ENCODE peak calls at places on chromosomes 7 and 10, in five cellular contexts. One of them, this sample, is unnamed.

GRCh38 chr10:102121739-102122372 is 1.7 kb upstream of the LDB1 start:
- DNase-seq in A549: no peak
- DNase-seq in H1: peak; percentile 57
- DNase-seq in K562: no peak
- DNase-seq in HepG2: no peak
- DNase-seq in this sample: no peak

GRCh38 chr7:66099551-66100407 is 14.9 kb upstream of the CRCP start:
- DNase-seq in A549: peak; percentile 92
- DNase-seq in H1: peak; percentile 66
- DNase-seq in K562: peak; percentile 71
- DNase-seq in HepG2: no peak
- DNase-seq in this sample: no peak

GRCh38 chr7:12721286-12721830 is 33.9 kb downstream of the ARL4A start:
- DNase-seq in A549: no peak
- DNase-seq in H1: no peak
- DNase-seq in K562: no peak
- DNase-seq in HepG2: no peak
- DNase-seq in this sample: no peak

GRCh38 chr7:57328457-57328856 is 121.5 kb upstream of the ZNF716 start:
- DNase-seq in A549: no peak
- DNase-seq in H1: no peak
- DNase-seq in K562: no peak
- DNase-seq in HepG2: no peak
- DNase-seq in this sample: no peak

GRCh38 chr10:4725917-4726606 is 99.9 kb upstream of the AKR1E2 start:
- DNase-seq in A549: peak; percentile 90
- DNase-seq in H1: no peak
- DNase-seq in K562: no peak
- DNase-seq in HepG2: peak; percentile 85
- DNase-seq in this sample: no peak

GRCh38 chr7:45574521-45575500 is 643 bp downstream of the ADCY1 start:
- DNase-seq in A549: peak; percentile 48
- DNase-seq in H1: peak; percentile 64
- DNase-seq in K562: peak; percentile 58
- DNase-seq in HepG2: peak; percentile 35
- DNase-seq in this sample: no peak

GRCh38 chr10:74223755-74224530 is 72.9 kb downstream of the ADK start:
- DNase-seq in A549: peak; percentile 68
- DNase-seq in H1: no peak
- DNase-seq in K562: no peak
- DNase-seq in HepG2: no peak
- DNase-seq in this sample: no peak

GRCh38 chr10:46028584-46029570 is 1.5 kb downstream of the NCOA4 start:
- DNase-seq in A549: peak; percentile 80
- DNase-seq in H1: no peak
- DNase-seq in K562: peak; percentile 56
- DNase-seq in HepG2: peak; percentile 95
- DNase-seq in this sample: no peak

GRCh38 chr10:113113241-113113640 is 163.2 kb downstream of the TCF7L2 start:
- DNase-seq in A549: no peak
- DNase-seq in H1: no peak
- DNase-seq in K562: no peak
- DNase-seq in HepG2: no peak
- DNase-seq in this sample: no peak

GRCh38 chr10:119541459-119542356 is 811 bp downstream of the RGS10 start:
- DNase-seq in A549: no peak
- DNase-seq in H1: peak; percentile 55
- DNase-seq in K562: no peak
- DNase-seq in HepG2: no peak
- DNase-seq in this sample: no peak

GRCh38 chr7:152144557-152145245 is 119.2 kb downstream of the GALNT11 start:
- DNase-seq in A549: no peak
- DNase-seq in H1: no peak
- DNase-seq in K562: no peak
- DNase-seq in HepG2: no peak
- DNase-seq in this sample: no peak

GRCh38 chr10:2897619-2898508 is 169.5 kb upstream of the PFKP start:
- DNase-seq in A549: no peak
- DNase-seq in H1: no peak
- DNase-seq in K562: no peak
- DNase-seq in HepG2: no peak
- DNase-seq in this sample: no peak

GRCh38 chr7:133582766-133583523 is 330.1 kb downstream of the EXOC4 start:
- DNase-seq in A549: no peak
- DNase-seq in H1: no peak
- DNase-seq in K562: no peak
- DNase-seq in HepG2: no peak
- DNase-seq in this sample: no peak

GRCh38 chr7:131890191-131890590 is 333.8 kb upstream of the PODXL start:
- DNase-seq in A549: no peak
- DNase-seq in H1: no peak
- DNase-seq in K562: no peak
- DNase-seq in HepG2: no peak
- DNase-seq in this sample: no peak

GRCh38 chr10:105691811-105692210 is 1050.7 kb downstream of the SORCS3 start:
- DNase-seq in A549: peak; percentile 13
- DNase-seq in H1: no peak
- DNase-seq in K562: no peak
- DNase-seq in HepG2: no peak
- DNase-seq in this sample: no peak

GRCh38 chr10:79266543-79267312 is 80.5 kb upstream of the PPIF start:
- DNase-seq in A549: no peak
- DNase-seq in H1: no peak
- DNase-seq in K562: no peak
- DNase-seq in HepG2: no peak
- DNase-seq in this sample: peak; percentile 81

GRCh38 chr7:94654764-94655561 is 970 bp downstream of the SGCE start:
- DNase-seq in A549: peak; percentile 42
- DNase-seq in H1: peak; percentile 51
- DNase-seq in K562: no peak
- DNase-seq in HepG2: no peak
- DNase-seq in this sample: no peak

GRCh38 chr7:124124201-124124600 is 91.3 kb upstream of the TMEM229A start:
- DNase-seq in A549: no peak
- DNase-seq in H1: no peak
- DNase-seq in K562: no peak
- DNase-seq in HepG2: no peak
- DNase-seq in this sample: no peak

GRCh38 chr7:52708846-52709245 is 326.6 kb upstream of the POM121L12 start:
- DNase-seq in A549: no peak
- DNase-seq in H1: no peak
- DNase-seq in K562: no peak
- DNase-seq in HepG2: no peak
- DNase-seq in this sample: no peak

GRCh38 chr10:50325449-50326188 is 74.3 kb upstream of the ASAH2 start:
- DNase-seq in A549: peak; percentile 56
- DNase-seq in H1: no peak
- DNase-seq in K562: peak; percentile 74
- DNase-seq in HepG2: no peak
- DNase-seq in this sample: no peak
- TF ChIP-seq KDM1A in A549: no peak
- TF ChIP-seq KDM1A in H1: no peak
- TF ChIP-seq KDM1A in K562: no peak
- TF ChIP-seq KDM1A in HepG2: no peak
- TF ChIP-seq KDM1A in this sample: no peak

DNA sequence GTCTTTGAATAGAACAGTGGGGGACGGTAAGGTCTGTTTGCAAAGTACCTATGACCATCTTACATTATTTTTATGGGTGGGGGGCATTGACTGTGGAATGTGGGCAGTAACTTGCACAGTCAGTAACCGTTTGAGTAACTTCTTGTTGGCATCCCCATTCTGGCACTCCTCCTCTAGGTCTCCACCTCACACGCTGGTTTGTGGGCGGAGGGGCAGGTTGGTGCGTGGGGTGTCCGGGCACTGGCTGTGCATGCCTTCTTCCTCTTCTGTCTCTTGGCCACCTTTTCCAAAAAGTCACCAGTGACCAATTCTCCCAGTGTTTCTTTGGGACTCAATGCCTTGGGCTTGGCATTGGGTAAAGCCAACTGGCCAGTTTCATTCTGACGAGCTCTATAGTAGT is 43.6 kb downstream of the DNAJB6 start:
- DNase-seq in A549: no peak
- DNase-seq in H1: no peak
- DNase-seq in K562: no peak
- DNase-seq in HepG2: no peak
- DNase-seq in this sample: no peak
- TF ChIP-seq HDAC2 in A549: no peak
- TF ChIP-seq HDAC2 in H1: no peak
- TF ChIP-seq HDAC2 in K562: no peak
- TF ChIP-seq HDAC2 in HepG2: no peak
- TF ChIP-seq HDAC2 in this sample: no peak

GRCh38 chr7:122768827-122769226 is 66.1 kb upstream of the RNF148 start:
- DNase-seq in A549: no peak
- DNase-seq in H1: no peak
- DNase-seq in K562: no peak
- DNase-seq in HepG2: no peak
- DNase-seq in this sample: no peak

GRCh38 chr7:122767339-122767738 is 64.6 kb upstream of the RNF148 start:
- DNase-seq in A549: no peak
- DNase-seq in H1: no peak
- DNase-seq in K562: no peak
- DNase-seq in HepG2: no peak
- DNase-seq in this sample: no peak

GRCh38 chr7:122766593-122766992 is 63.9 kb upstream of the RNF148 start:
- DNase-seq in A549: no peak
- DNase-seq in H1: no peak
- DNase-seq in K562: no peak
- DNase-seq in HepG2: no peak
- DNase-seq in this sample: no peak

DNA sequence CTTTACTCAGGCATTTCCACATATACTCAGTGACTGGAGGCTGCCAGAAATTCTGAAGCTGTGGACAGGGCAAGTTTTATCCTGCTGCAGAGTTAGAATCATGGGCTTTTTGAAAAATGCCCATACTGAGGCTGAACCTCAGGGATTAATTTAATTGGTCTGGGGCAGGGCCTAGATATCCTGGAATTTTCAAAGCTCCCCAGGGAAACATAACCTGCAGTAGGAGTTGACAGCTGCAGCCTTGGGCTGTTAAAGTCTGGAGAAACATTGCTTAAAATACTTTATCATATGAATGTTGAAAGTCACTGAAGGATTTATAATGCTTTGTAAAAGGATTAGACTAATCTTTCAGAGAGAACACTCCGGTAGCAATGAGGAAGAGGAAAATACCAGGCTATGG is 68.2 kb upstream of the RNF148 start:
- DNase-seq in A549: no peak
- DNase-seq in H1: no peak
- DNase-seq in K562: no peak
- DNase-seq in HepG2: no peak
- DNase-seq in this sample: no peak
- TF ChIP-seq KDM1A in A549: no peak
- TF ChIP-seq KDM1A in H1: no peak
- TF ChIP-seq KDM1A in K562: no peak
- TF ChIP-seq KDM1A in HepG2: no peak
- TF ChIP-seq KDM1A in this sample: no peak

DNA sequence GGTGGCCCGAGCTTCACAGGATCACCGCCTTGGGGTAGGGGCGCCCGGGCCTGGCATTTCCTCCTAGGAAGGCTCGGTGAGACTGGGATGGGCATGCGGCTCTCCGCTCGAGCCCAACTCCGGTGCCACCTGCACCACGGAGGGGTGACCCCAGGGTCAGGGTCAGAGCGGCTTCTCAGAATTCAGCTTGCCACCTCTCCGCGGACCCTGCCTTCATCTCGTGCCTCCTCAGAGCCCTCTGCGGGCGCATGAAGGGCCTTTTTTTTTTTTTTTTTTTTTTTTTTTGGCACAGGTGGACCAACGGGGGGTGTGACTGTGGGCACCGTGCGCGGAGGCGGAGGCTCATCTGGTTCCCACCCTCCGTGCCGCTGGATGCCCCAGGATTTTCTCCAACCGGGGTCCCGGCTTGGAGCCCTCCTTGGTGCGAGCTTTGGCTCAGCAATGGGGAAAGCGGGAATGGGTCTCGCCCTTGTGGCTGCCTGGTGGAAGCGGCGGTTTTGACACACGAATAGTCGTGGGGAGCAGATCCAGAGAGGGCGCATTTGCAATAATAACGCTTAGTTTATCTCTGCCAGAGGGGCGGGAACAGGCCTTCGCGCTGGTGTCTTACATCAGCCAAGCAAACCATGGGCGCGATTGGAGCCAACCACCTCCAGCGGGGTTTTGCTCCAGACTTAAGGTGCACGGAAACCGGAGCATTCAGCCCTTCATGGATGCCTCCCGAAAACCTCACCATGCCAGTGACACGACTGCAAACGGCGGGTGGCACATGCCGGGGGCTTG is 5.0 kb upstream of the TNRC18 start:
- DNase-seq in A549: no peak
- DNase-seq in H1: no peak
- DNase-seq in K562: peak; percentile 51
- DNase-seq in HepG2: peak; percentile 78
- DNase-seq in this sample: no peak
- TF ChIP-seq HDAC2 in A549: no peak
- TF ChIP-seq HDAC2 in H1: no peak
- TF ChIP-seq HDAC2 in K562: peak; percentile 38
- TF ChIP-seq HDAC2 in HepG2: no peak
- TF ChIP-seq HDAC2 in this sample: no peak

DNA sequence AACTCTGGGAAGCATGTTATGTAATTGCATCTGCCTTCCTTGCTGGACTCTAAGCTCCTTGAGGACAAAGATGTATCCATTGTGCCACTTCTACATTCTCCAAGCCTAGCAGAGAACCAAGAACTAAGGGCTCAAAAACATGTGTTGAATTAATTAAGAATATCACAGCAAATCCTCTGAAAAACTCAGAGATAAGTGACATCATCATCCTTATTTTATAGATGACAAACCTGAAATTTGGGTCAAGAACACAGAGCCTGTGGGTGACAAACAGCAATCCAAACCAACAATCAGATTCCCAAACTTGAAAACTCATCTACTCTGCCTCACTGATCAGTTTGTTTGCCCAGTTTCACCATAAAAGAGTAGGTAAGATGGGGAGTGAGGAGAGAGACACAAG is 503.6 kb upstream of the LRRN3 start:
- DNase-seq in A549: no peak
- DNase-seq in H1: no peak
- DNase-seq in K562: no peak
- DNase-seq in HepG2: no peak
- DNase-seq in this sample: no peak
- TF ChIP-seq KDM1A in A549: no peak
- TF ChIP-seq KDM1A in H1: no peak
- TF ChIP-seq KDM1A in K562: no peak
- TF ChIP-seq KDM1A in HepG2: no peak
- TF ChIP-seq KDM1A in this sample: no peak

GRCh38 chr10:11064832-11065231 is 47.2 kb downstream of the CELF2 start:
- DNase-seq in A549: no peak
- DNase-seq in H1: no peak
- DNase-seq in K562: no peak
- DNase-seq in HepG2: no peak
- DNase-seq in this sample: no peak
- TF ChIP-seq HDAC2 in A549: no peak
- TF ChIP-seq HDAC2 in H1: no peak
- TF ChIP-seq HDAC2 in K562: no peak
- TF ChIP-seq HDAC2 in HepG2: no peak
- TF ChIP-seq HDAC2 in this sample: no peak

This sample was measured in GM12878.